ENCODE peak calls at places on chromosome 6, in nine cellular contexts. Y is body of pancreas, C is A549, G is pancreas, D is breast epithelium, X is tibial artery, F is substantia nigra, J is PC-9, V is caudate nucleus. U is an unnamed sample.

GRCh38 chr6:68746376-68746775 is 111.3 kb downstream of the ADGRB3 start:
- DNase-seq in Y (no peak), C (no peak), G (no peak), D (no peak), X (no peak), F (no peak), J (no peak), V (no peak), U (no peak)

GRCh38 chr6:6721606-6722005 is 133.1 kb downstream of the LY86 start:
- DNase-seq in Y (peak), C (no peak), G (no peak), D (no peak), X (no peak), F (no peak), J (no peak), V (no peak), U (no peak)

GRCh38 chr6:41638801-41639555 is 710 bp downstream of the MDFI start:
- DNase-seq in Y (no peak), C (no peak), G (no peak), D (no peak), X (no peak), F (no peak), J (no peak), V (no peak), U (no peak)

GRCh38 chr6:107308676-107309075 is 150.7 kb downstream of the PDSS2 start:
- DNase-seq in Y (no peak), C (no peak), G (no peak), D (no peak), X (no peak), F (no peak), J (no peak), V (no peak), U (no peak)

GRCh38 chr6:56759521-56759920 is 116.8 kb upstream of the DST start:
- DNase-seq in Y (no peak), C (no peak), G (no peak), D (no peak), X (no peak), F (no peak), J (no peak), V (no peak), U (no peak)

GRCh38 chr6:163793584-163793983 is 379.1 kb downstream of the QKI start:
- DNase-seq in Y (no peak), C (peak), G (no peak), D (no peak), X (no peak), F (no peak), J (no peak), V (no peak), U (peak)

GRCh38 chr6:121688974-121689373 is 253.5 kb downstream of the GJA1 start:
- DNase-seq in Y (no peak), C (no peak), G (no peak), D (no peak), X (no peak), F (no peak), J (no peak), V (no peak), U (no peak)

GRCh38 chr6:22349051-22349450 is 52.2 kb upstream of the PRL start:
- DNase-seq in Y (no peak), C (no peak), G (no peak), D (no peak), X (no peak), F (no peak), J (no peak), V (no peak), U (no peak)

GRCh38 chr6:49252901-49253300 is 210.2 kb downstream of the MMUT start:
- DNase-seq in Y (no peak), C (no peak), G (no peak), D (no peak), X (no peak), F (no peak), J (no peak), V (no peak), U (peak)

GRCh38 chr6:97032950-97033349 is 108.4 kb downstream of the KLHL32 start:
- DNase-seq in Y (no peak), C (no peak), G (no peak), D (no peak), X (no peak), F (no peak), J (no peak), V (no peak), U (no peak)

GRCh38 chr6:138692978-138693909 is 80.3 kb upstream of the CCDC28A start:
- DNase-seq in Y (peak), C (peak), G (peak), D (peak), X (peak), F (peak), J (peak), V (no peak), U (peak)

GRCh38 chr6:30855429-30856069 is 28.8 kb upstream of the DDR1 start:
- DNase-seq in Y (no peak), C (no peak), G (no peak), D (no peak), X (no peak), F (no peak), J (no peak), V (no peak), U (no peak)
- H3K27ac ChIP-seq in Y (no peak), C (no peak), G (no peak), D (no peak), X (no peak), F (no peak), J (no peak), V (no peak), U (no peak)

GRCh38 chr6:154234019-154234772 is 122.4 kb downstream of the IPCEF1 start:
- DNase-seq in Y (no peak), C (no peak), G (no peak), D (no peak), X (no peak), F (no peak), J (no peak), V (no peak), U (no peak)

GRCh38 chr6:154230390-154230789 is 126.2 kb downstream of the IPCEF1 start:
- DNase-seq in Y (no peak), C (no peak), G (no peak), D (no peak), X (no peak), F (no peak), J (no peak), V (no peak), U (no peak)

GRCh38 chr6:154230910-154231595 is 125.5 kb downstream of the IPCEF1 start:
- DNase-seq in Y (no peak), C (no peak), G (no peak), D (no peak), X (no peak), F (no peak), J (no peak), V (no peak), U (no peak)

GRCh38 chr6:154229796-154230195 is 126.8 kb downstream of the IPCEF1 start:
- DNase-seq in Y (no peak), C (no peak), G (no peak), D (no peak), X (no peak), F (no peak), J (no peak), V (no peak), U (no peak)

DNA sequence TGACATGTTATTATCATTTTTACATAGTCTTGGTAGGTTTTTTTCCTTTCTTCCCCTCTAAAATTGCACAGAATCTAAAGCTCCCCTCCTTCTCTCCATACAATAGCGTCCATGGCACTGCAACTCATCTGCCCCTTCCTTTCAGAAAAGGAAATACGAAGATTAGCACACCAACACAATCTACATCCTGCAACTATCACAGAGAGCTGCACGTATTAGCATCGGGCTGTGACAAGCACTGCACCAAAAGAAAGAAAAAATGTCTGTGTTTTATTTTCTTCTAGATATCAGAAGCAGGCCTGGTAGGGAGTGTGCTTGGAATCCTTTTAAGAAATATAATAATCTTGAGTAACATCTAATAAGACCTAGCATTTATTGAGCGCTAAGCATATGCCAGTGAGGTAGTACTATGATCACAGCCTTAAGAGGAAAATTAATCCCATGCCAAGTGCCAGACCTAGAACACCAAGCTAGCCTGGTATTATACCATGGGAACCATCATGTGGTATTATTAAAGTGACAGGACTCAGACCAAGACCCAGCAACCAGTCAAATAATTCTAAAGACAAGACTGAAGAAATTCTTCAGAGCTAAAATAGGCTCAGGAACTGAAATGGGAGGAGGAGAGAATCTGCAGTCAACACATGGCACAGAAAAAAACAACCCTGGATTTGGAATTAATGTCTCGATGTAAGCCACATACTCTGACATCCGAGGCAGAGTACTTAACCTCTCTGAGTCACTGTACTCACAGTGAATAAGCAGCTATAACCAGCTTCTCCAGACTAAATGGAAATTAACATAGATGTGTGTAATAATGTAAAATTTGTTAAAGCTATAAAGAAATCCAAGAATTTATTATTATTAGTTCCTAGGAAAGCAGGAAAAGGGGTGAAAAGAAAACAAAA is 124.3 kb downstream of the IPCEF1 start:
- DNase-seq in Y (no peak), C (no peak), G (no peak), D (no peak), X (no peak), F (no peak), J (no peak), V (no peak), U (no peak)
- H3K27ac ChIP-seq in Y (no peak), C (no peak), G (no peak), D (no peak), X (no peak), F (no peak), J (no peak), V (no peak), U (no peak)

DNA sequence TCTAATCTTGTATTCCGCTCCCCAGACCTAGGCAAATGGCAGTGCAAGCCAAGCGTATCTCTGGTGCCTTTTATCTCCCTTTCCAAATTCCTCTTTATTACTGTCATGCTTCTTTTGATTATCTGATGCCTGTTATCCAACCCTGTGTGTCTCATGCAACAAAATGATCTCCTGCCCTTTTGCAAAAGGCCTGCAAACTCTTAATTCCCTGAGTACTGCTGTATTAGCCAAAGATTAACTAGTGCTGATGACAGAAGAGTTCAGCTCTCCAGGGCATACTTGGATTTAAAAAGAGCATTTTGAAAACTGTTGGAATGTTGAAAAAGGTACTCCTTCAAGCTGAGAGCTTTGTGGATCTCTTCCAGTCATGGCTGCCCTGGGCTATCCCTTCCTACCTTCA is 138.0 kb downstream of the CARMIL1 start:
- DNase-seq in Y (no peak), C (no peak), G (no peak), D (no peak), X (no peak), F (no peak), J (no peak), V (no peak), U (no peak)
- H3K27ac ChIP-seq in Y (no peak), C (no peak), G (no peak), D (no peak), X (no peak), F (no peak), J (no peak), V (no peak), U (no peak)

DNA sequence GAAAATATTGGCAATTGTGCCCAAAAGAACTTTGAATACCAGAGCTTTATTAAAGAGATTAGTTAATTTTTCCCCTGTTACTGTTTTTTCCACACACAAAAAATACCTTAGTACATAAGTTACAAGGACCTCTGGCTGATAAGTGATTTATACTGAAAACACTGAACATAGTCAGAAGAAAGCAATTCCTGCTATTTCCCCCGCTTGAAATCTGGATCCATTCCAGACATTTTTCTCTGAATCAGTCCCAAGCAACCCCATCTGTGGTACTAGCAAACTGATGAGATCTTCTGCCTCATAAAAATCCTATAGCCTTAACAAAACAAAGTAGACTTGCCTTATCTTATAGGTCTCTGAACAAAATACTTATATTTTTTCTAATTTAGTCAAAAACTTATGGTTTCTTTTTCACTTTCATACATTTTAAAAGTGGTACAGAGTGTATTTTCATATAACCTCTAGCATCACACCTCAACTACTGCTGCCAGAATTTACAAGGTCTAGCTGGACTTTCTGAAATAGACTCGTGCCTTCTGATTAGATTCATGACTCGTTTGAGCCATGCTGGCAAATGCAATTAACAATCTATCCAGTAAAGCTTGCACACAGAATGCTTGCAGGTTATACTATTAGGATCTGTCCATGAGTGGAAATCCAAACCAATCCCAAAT is 111.9 kb downstream of the TBX18 start:
- DNase-seq in Y (no peak), C (peak), G (no peak), D (no peak), X (no peak), F (no peak), J (peak), V (no peak), U (no peak)
- H3K27ac ChIP-seq in Y (no peak), C (peak), G (no peak), D (no peak), X (peak), F (no peak), J (no peak), V (no peak), U (no peak)

GRCh38 chr6:15364401-15365037 is 118.7 kb downstream of the JARID2 start:
- DNase-seq in Y (no peak), C (no peak), G (no peak), D (no peak), X (no peak), F (no peak), J (no peak), V (no peak), U (no peak)
- H3K27ac ChIP-seq in Y (peak), C (peak), G (peak), D (no peak), X (no peak), F (no peak), J (no peak), V (no peak), U (peak)

GRCh38 chr6:142699391-142699790 is 245.6 kb downstream of the HIVEP2 start:
- DNase-seq in Y (no peak), C (no peak), G (no peak), D (no peak), X (no peak), F (no peak), J (no peak), V (no peak), U (no peak)

GRCh38 chr6:142698751-142699150 is 246.2 kb downstream of the HIVEP2 start:
- DNase-seq in Y (no peak), C (no peak), G (no peak), D (no peak), X (no peak), F (no peak), J (no peak), V (no peak), U (no peak)

GRCh38 chr6:142696123-142696522 is 248.9 kb downstream of the HIVEP2 start:
- DNase-seq in Y (no peak), C (no peak), G (no peak), D (no peak), X (no peak), F (no peak), J (no peak), V (no peak), U (no peak)

GRCh38 chr6:142696689-142697088 is 248.3 kb downstream of the HIVEP2 start:
- DNase-seq in Y (peak), C (no peak), G (peak), D (peak), X (peak), F (no peak), J (peak), V (no peak), U (peak)

DNA sequence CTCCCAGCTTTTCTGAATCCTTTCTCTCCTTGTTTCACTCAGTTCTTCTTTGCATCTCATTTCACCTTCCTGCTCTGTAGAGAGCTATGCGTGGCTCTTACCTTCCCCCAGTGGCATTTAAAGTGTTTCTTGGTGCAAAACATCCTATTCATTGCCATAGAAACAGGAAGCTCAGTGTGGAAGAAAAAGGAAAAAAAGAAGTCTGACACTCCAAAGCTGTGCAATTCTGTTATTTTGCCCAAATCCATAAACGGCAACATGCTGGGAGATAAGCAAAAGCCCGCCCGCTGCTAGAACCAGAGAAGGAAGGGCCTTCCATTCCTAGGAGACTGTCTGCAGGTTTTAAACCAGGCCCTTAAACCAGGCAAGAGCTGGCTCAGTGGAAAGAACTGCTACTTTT is 247.1 kb downstream of the HIVEP2 start:
- DNase-seq in Y (no peak), C (no peak), G (no peak), D (no peak), X (no peak), F (no peak), J (no peak), V (no peak), U (no peak)
- H3K27ac ChIP-seq in Y (no peak), C (no peak), G (no peak), D (no peak), X (peak), F (no peak), J (no peak), V (no peak), U (no peak)

DNA sequence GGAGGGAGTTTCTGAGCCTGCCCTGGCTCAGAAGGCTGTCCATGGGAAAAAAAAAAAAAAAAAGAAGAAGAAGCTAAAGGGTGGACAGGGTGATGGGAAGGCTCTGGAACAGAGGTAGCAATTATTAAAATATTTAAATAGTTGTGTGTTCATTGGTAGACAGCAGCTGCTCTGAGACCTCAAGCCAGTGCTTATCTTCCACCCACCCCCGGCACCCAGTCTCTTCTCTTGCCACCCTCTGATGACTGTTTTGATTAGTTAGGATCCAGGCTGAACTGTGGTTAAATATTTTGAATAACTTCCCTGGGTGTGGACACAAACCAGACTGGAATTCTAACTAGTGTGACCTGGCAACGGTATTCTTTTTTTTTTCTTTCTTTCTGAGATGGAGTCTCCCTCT is 16.9 kb upstream of the SRSF3 start:
- DNase-seq in Y (peak), C (peak), G (no peak), D (no peak), X (no peak), F (no peak), J (peak), V (no peak), U (peak)
- H3K27ac ChIP-seq in Y (peak), C (peak), G (no peak), D (peak), X (peak), F (no peak), J (peak), V (no peak), U (peak)

DNA sequence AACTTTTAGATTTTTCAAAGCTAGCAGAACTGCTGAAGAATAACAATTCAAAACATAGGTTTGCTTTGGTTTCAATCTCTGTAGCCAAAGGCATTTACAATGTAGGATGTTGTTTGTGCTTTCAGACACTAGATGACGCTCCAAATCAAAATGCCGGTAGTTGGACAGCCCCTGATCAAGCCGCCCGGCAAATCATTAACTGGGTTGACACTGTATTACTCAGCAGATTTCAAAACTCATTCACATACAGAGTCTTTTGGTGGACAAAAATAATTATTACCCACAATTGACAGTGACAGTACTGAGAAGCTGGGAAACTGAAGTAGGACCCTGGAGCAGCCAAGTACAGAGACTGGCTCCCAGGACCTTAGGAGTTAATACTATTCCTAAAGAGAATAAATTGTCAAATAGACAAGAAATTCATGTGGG is 21.3 kb upstream of the HFE start:
- DNase-seq in Y (peak), C (peak), G (peak), D (no peak), X (no peak), F (no peak), J (peak), V (no peak), U (no peak)
- H3K27ac ChIP-seq in Y (no peak), C (peak), G (no peak), D (no peak), X (no peak), F (no peak), J (peak), V (no peak), U (no peak)

U was measured in epithelial cell of prostate.